ENCODE peak calls at places on chromosomes 13 and 19, in six cellular contexts. H is HEK293T; C is lung; P is activated CD4-positive, alpha-beta T cell treated with anti-CD3 and anti-CD28 coated beads, Interleukin-2, amount 50 U/mL, for 24 hours; X is G401; U is stimulated activated naive CD4-positive, alpha-beta T cell treated with Interleukin-2 at 50 U/mL for 16 hours. Z is an unnamed sample.

GRCh38 chr19:11652056-11652455 is 54.8 kb downstream of the ZNF627 start:
- DNase-seq in H (no peak), C (no peak), P (no peak), X (no peak), U (no peak), Z (no peak)

GRCh38 chr13:48231080-48231479 is 1.9 kb upstream of the ITM2B start:
- DNase-seq in H (no peak), C (no peak), P (no peak), X (peak; percentile 62), U (no peak), Z (no peak)

GRCh38 chr13:113786262-113786841 is 27.3 kb downstream of the TMEM255B start:
- DNase-seq in H (no peak), C (no peak), P (no peak), X (no peak), U (no peak), Z (no peak)

GRCh38 chr13:108948269-108948671 is 318.9 kb downstream of the MYO16 start:
- DNase-seq in H (no peak), C (no peak), P (no peak), X (no peak), U (no peak), Z (no peak)

GRCh38 chr19:38739440-38740251 is 4.6 kb downstream of the CAPN12 start:
- DNase-seq in H (no peak), C (no peak), P (no peak), X (no peak), U (peak; percentile 35), Z (peak; percentile 27)

GRCh38 chr13:113029487-113030258 is 60.7 kb downstream of the MCF2L start:
- DNase-seq in H (peak; percentile 56), C (no peak), P (peak; percentile 27), X (no peak), U (peak; percentile 10), Z (no peak)

GRCh38 chr19:42433503-42434260 is 6.5 kb upstream of the LIPE start:
- DNase-seq in H (peak; percentile 71), C (peak; percentile 64), P (no peak), X (peak; percentile 39), U (peak; percentile 64), Z (peak; percentile 92)

GRCh38 chr19:9018163-9018875 is 8.1 kb upstream of the MUC16 start:
- DNase-seq in H (no peak), C (no peak), P (no peak), X (no peak), U (no peak), Z (no peak)

GRCh38 chr19:10112895-10113591 is 1.6 kb downstream of the P2RY11 start:
- DNase-seq in H (peak; percentile 62), C (no peak), P (peak; percentile 62), X (peak; percentile 40), U (peak; percentile 68), Z (no peak)